ENCODE peak calls at places on chromosomes 2 and 18, in seven cellular contexts. One of them, this sample, is unnamed.

GRCh38 chr2:27680571-27680970 is 16.9 kb downstream of the SLC4A1AP start:
- DNase-seq in SK-MEL-5: no peak
- DNase-seq in GM20000: no peak
- DNase-seq in neural crest cell: no peak
- DNase-seq in skeletal muscle cell: no peak
- DNase-seq in T-helper 2 cell: no peak
- DNase-seq in NCI-H1105: no peak
- DNase-seq in this sample: no peak

GRCh38 chr2:235810297-235810696 is 316.5 kb downstream of the AGAP1 start:
- DNase-seq in neural crest cell: no peak
- DNase-seq in NCI-H1105: no peak
- DNase-seq in SK-MEL-5: no peak
- DNase-seq in GM20000: no peak
- DNase-seq in skeletal muscle cell: no peak
- DNase-seq in T-helper 2 cell: no peak
- DNase-seq in this sample: no peak

GRCh38 chr2:205464681-205465080 is 217.6 kb upstream of the NRP2 start:
- DNase-seq in GM20000: no peak
- DNase-seq in NCI-H1105: no peak
- DNase-seq in neural crest cell: no peak
- DNase-seq in SK-MEL-5: no peak
- DNase-seq in skeletal muscle cell: no peak
- DNase-seq in T-helper 2 cell: no peak
- DNase-seq in this sample: no peak

GRCh38 chr2:232363784-232364615 is 14.6 kb upstream of the ALPP start:
- DNase-seq in SK-MEL-5: no peak
- DNase-seq in GM20000: peak
- DNase-seq in skeletal muscle cell: no peak
- DNase-seq in NCI-H1105: no peak
- DNase-seq in T-helper 2 cell: no peak
- DNase-seq in neural crest cell: no peak
- DNase-seq in this sample: no peak

GRCh38 chr18:9694174-9694573 is 13.9 kb upstream of the RAB31 start:
- DNase-seq in SK-MEL-5: no peak
- DNase-seq in neural crest cell: no peak
- DNase-seq in GM20000: no peak
- DNase-seq in NCI-H1105: no peak
- DNase-seq in skeletal muscle cell: no peak
- DNase-seq in T-helper 2 cell: no peak
- DNase-seq in this sample: no peak

GRCh38 chr18:54284967-54285785 is 15.9 kb downstream of the POLI start:
- DNase-seq in skeletal muscle cell: peak
- DNase-seq in GM20000: peak
- DNase-seq in T-helper 2 cell: no peak
- DNase-seq in neural crest cell: no peak
- DNase-seq in NCI-H1105: no peak
- DNase-seq in SK-MEL-5: no peak
- DNase-seq in this sample: no peak

GRCh38 chr2:129254718-129255117 is 724.7 kb upstream of the RAB6C start:
- DNase-seq in neural crest cell: no peak
- DNase-seq in skeletal muscle cell: no peak
- DNase-seq in T-helper 2 cell: no peak
- DNase-seq in GM20000: no peak
- DNase-seq in SK-MEL-5: no peak
- DNase-seq in NCI-H1105: no peak
- DNase-seq in this sample: no peak

GRCh38 chr18:78293940-78294401 is 685.6 kb upstream of the SALL3 start:
- DNase-seq in skeletal muscle cell: no peak
- DNase-seq in NCI-H1105: no peak
- DNase-seq in GM20000: no peak
- DNase-seq in SK-MEL-5: no peak
- DNase-seq in neural crest cell: no peak
- DNase-seq in T-helper 2 cell: no peak
- DNase-seq in this sample: no peak

GRCh38 chr2:191748528-191749180 is 70.7 kb downstream of the NABP1 start:
- DNase-seq in GM20000: peak
- DNase-seq in SK-MEL-5: no peak
- DNase-seq in skeletal muscle cell: no peak
- DNase-seq in neural crest cell: no peak
- DNase-seq in T-helper 2 cell: no peak
- DNase-seq in NCI-H1105: no peak
- DNase-seq in this sample: no peak

GRCh38 chr2:109529532-109530449 is 84.0 kb downstream of the SEPTIN10 start:
- DNase-seq in NCI-H1105: no peak
- DNase-seq in neural crest cell: no peak
- DNase-seq in T-helper 2 cell: no peak
- DNase-seq in GM20000: no peak
- DNase-seq in SK-MEL-5: no peak
- DNase-seq in skeletal muscle cell: no peak
- DNase-seq in this sample: no peak

GRCh38 chr2:120589782-120590608 is 145.7 kb upstream of the GLI2 start:
- DNase-seq in skeletal muscle cell: peak
- DNase-seq in SK-MEL-5: no peak
- DNase-seq in neural crest cell: no peak
- DNase-seq in GM20000: no peak
- DNase-seq in NCI-H1105: no peak
- DNase-seq in T-helper 2 cell: no peak
- DNase-seq in this sample: no peak

GRCh38 chr2:85663684-85664565 is 4.1 kb downstream of the SFTPB start:
- DNase-seq in skeletal muscle cell: no peak
- DNase-seq in SK-MEL-5: no peak
- DNase-seq in neural crest cell: no peak
- DNase-seq in NCI-H1105: no peak
- DNase-seq in T-helper 2 cell: no peak
- DNase-seq in GM20000: no peak
- DNase-seq in this sample: no peak

GRCh38 chr2:46097714-46098480 is 199.3 kb upstream of the EPAS1 start:
- DNase-seq in SK-MEL-5: peak
- DNase-seq in NCI-H1105: peak
- DNase-seq in GM20000: no peak
- DNase-seq in skeletal muscle cell: peak
- DNase-seq in T-helper 2 cell: no peak
- DNase-seq in neural crest cell: no peak
- DNase-seq in this sample: no peak

GRCh38 chr2:106037922-106038321 is 156.2 kb downstream of the UXS1 start:
- DNase-seq in skeletal muscle cell: no peak
- DNase-seq in neural crest cell: no peak
- DNase-seq in GM20000: no peak
- DNase-seq in SK-MEL-5: no peak
- DNase-seq in NCI-H1105: no peak
- DNase-seq in T-helper 2 cell: no peak
- DNase-seq in this sample: no peak

GRCh38 chr2:177332041-177332991 is 60.3 kb upstream of the AGPS start:
- DNase-seq in SK-MEL-5: peak
- DNase-seq in neural crest cell: peak
- DNase-seq in NCI-H1105: peak
- DNase-seq in GM20000: peak
- DNase-seq in T-helper 2 cell: no peak
- DNase-seq in skeletal muscle cell: peak
- DNase-seq in this sample: peak

GRCh38 chr2:144703852-144704324 is 184.0 kb upstream of the ZEB2 start:
- DNase-seq in NCI-H1105: no peak
- DNase-seq in neural crest cell: no peak
- DNase-seq in SK-MEL-5: no peak
- DNase-seq in T-helper 2 cell: no peak
- DNase-seq in GM20000: no peak
- DNase-seq in skeletal muscle cell: peak
- DNase-seq in this sample: no peak

GRCh38 chr18:62028715-62029114 is 135.9 kb upstream of the RNF152 start:
- DNase-seq in neural crest cell: no peak
- DNase-seq in GM20000: no peak
- DNase-seq in SK-MEL-5: no peak
- DNase-seq in skeletal muscle cell: no peak
- DNase-seq in T-helper 2 cell: no peak
- DNase-seq in NCI-H1105: no peak
- DNase-seq in this sample: no peak

GRCh38 chr2:6820903-6821584 is 44.7 kb downstream of the CMPK2 start:
- DNase-seq in T-helper 2 cell: no peak
- DNase-seq in neural crest cell: no peak
- DNase-seq in skeletal muscle cell: no peak
- DNase-seq in SK-MEL-5: no peak
- DNase-seq in GM20000: no peak
- DNase-seq in NCI-H1105: no peak
- DNase-seq in this sample: no peak

GRCh38 chr18:75218064-75218463 is 7.5 kb downstream of the TSHZ1 start:
- DNase-seq in GM20000: no peak
- DNase-seq in skeletal muscle cell: no peak
- DNase-seq in T-helper 2 cell: no peak
- DNase-seq in neural crest cell: no peak
- DNase-seq in SK-MEL-5: no peak
- DNase-seq in NCI-H1105: peak
- DNase-seq in this sample: no peak

GRCh38 chr18:332007-332406 is 64.2 kb upstream of the THOC1 start:
- DNase-seq in GM20000: no peak
- DNase-seq in NCI-H1105: no peak
- DNase-seq in T-helper 2 cell: no peak
- DNase-seq in SK-MEL-5: no peak
- DNase-seq in skeletal muscle cell: no peak
- DNase-seq in neural crest cell: no peak
- DNase-seq in this sample: no peak